ENCODE peak calls at places on chromosomes 12 and 14, in six cellular contexts. T is retinal pigment epithelial cell, M is left ventricle myocardium inferior, Y is kidney, L is GM12865, R is endothelial cell. G is an unnamed sample.

GRCh38 chr12:111850526-111850925 is 8.5 kb downstream of the MAPKAPK5 start:
- DNase-seq in Y (no peak), T (no peak), L (no peak), M (no peak), R (no peak), G (no peak)

GRCh38 chr12:100234591-100235304 is 32.1 kb downstream of the DEPDC4 start:
- DNase-seq in L (peak; percentile 50), R (no peak), M (no peak), Y (no peak), T (no peak), G (peak; percentile 30)

GRCh38 chr12:121930862-121931261 is 12.5 kb downstream of the CFAP251 start:
- DNase-seq in M (no peak), T (no peak), Y (no peak), R (no peak), L (no peak), G (no peak)

GRCh38 chr12:19044877-19045276 is 84.7 kb upstream of the PLEKHA5 start:
- DNase-seq in Y (no peak), R (no peak), L (no peak), T (no peak), M (no peak), G (no peak)

GRCh38 chr14:97250925-97251324 is 453.7 kb downstream of the VRK1 start:
- DNase-seq in L (peak; percentile 14), T (no peak), Y (no peak), R (no peak), M (no peak), G (no peak)

GRCh38 chr12:92551853-92552397 is 150.9 kb upstream of the PLEKHG7 start:
- DNase-seq in R (no peak), M (no peak), T (no peak), L (peak; percentile 97), Y (no peak), G (peak; percentile 71)

GRCh38 chr14:75246546-75247285 is 31.9 kb upstream of the FOS start:
- DNase-seq in Y (peak; percentile 32), L (no peak), T (no peak), R (no peak), M (no peak), G (no peak)

GRCh38 chr14:77612011-77612620 is 4.3 kb downstream of the SPTLC2 start:
- DNase-seq in M (no peak), R (no peak), L (no peak), Y (no peak), T (no peak), G (no peak)

GRCh38 chr12:26121841-26122680 is 2.8 kb downstream of the BHLHE41 start:
- DNase-seq in L (peak; percentile 46), Y (peak; percentile 78), T (no peak), M (peak; percentile 40), R (peak; percentile 44), G (peak; percentile 42)

GRCh38 chr14:103294091-103294490 is 39.9 kb upstream of the EIF5 start:
- DNase-seq in Y (no peak), T (no peak), L (no peak), M (no peak), R (no peak), G (no peak)

GRCh38 chr14:103298620-103299019 is 35.4 kb upstream of the EIF5 start:
- DNase-seq in Y (no peak), T (no peak), M (no peak), L (no peak), R (no peak), G (no peak)

GRCh38 chr14:103293465-103293864 is 40.6 kb upstream of the EIF5 start:
- DNase-seq in R (no peak), L (no peak), Y (no peak), T (no peak), M (no peak), G (no peak)

GRCh38 chr14:103296007-103296406 is 38.0 kb upstream of the EIF5 start:
- DNase-seq in M (no peak), R (no peak), L (no peak), Y (no peak), T (no peak), G (no peak)

GRCh38 chr14:103296987-103297386 is 37.0 kb upstream of the EIF5 start:
- DNase-seq in L (no peak), R (no peak), Y (no peak), T (no peak), M (no peak), G (no peak)
- TF ChIP-seq CTCF in L (no peak), R (no peak), Y (no peak), T (peak; percentile 31), M (no peak), G (no peak)

GRCh38 chr12:4320859-4321701 is at the start of gene TIGAR:
- DNase-seq in M (peak; percentile 94), R (peak; percentile 96), T (peak; percentile 79), L (peak; percentile 97), Y (peak; percentile 98), G (peak; percentile 99)
- TF ChIP-seq CTCF in M (no peak), R (no peak), T (no peak), L (no peak), Y (no peak), G (no peak)

DNA sequence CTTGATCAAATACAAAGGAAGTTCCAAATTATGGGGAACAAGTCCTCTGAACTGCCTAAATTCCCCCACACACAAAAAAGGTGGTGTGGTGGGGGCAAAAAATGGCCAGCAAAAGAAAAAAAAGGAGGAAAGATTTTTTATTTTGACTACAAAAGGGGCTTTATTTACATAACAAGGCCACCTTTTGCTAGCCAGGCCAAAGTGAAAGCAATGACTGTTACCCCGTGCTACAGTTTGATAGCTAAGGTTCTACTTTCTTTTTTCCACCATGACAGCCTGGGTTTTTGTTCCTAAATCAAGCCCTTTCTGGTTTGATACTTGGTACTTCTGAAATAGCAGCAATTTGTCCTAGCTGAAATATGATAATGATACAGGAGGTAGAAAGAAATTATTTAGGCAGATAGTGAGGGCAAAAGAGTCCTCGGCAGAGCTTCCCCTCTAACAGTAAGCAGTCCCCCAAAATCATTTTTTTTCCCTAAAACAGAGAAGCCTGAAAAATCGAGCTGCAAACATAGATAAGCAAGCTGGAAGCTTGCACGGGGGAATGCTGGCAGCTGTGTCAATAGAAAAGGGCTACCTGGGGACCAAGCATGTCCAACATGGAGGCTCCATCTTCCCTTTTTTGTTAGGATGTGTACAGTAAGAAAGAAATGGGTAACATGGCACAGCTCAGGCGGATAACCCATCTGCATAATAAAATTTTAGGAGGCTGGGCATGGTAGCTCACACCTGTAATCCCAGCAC is 8.9 kb upstream of the B4GALNT1 start:
- DNase-seq in L (peak; percentile 30), M (no peak), R (no peak), T (no peak), Y (no peak), G (no peak)
- TF ChIP-seq CTCF in L (no peak), M (no peak), R (no peak), T (no peak), Y (no peak), G (no peak)

DNA sequence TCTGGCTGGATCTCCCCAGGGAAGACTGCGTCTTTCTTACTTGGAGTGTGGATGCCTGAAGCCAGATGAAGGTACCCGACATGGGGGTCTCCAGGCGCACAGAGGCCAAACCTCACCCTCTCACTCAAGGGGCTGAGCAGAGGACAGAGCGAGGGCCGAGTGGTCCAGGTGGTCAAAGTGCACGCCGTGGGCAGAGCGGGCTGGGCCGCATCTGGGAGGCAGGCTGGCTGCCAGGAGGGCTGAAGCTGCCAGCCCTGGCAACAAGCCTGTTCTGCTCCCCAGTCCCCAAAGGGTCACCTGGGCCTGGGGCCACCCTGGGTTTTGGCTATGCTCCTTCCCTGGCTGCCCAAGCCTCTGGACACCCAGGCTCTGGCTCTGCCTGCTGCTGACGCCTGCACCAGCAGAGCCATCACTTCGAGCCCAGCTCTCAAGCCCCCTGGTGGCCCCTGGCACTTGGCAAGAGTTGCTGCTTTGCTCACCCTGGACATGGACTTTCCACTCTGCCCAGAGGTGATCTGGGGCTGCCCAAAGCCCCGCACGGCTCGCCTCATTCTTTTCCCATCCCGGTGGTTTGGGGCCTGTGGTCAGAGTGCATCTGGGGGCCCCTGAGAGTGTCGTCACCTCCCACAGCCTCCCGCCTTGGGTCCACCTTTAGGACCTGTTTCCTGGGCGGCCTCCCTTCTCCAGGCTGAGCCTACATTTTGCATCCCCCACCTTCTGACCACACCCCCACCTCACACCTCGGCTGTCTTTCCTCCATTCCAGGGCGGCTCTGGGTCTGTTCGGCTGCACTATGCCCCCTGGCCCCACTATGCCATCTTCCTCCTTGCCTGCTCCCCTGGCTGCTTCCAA is 2.8 kb downstream of the ADSS1 start:
- DNase-seq in L (no peak), T (no peak), Y (no peak), M (no peak), R (peak; percentile 47), G (no peak)
- TF ChIP-seq CTCF in L (no peak), T (peak; percentile 35), Y (no peak), M (no peak), R (no peak), G (no peak)

G was measured in GM10248.